ENCODE peak calls at places on chromosome 19, in nine cellular contexts. V is progenitor cell of endocrine pancreas; R is stimulated activated CD4-positive, alpha-beta T cell treated with anti-CD3 and anti-CD28 coated beads, Interleukin-2, amount 100 ng/mL, for 24 hours; U is RCC 7860; N is iris pigment epithelial cell; S is Peyer's patch; Z is osteoblast; G is astrocyte of the hippocampus; E is MV-4-11. W is an unnamed sample.

GRCh38 chr19:47480658-47481057 is 3.4 kb downstream of the KPTN start:
- DNase-seq in V (no peak), R (no peak), U (no peak), N (no peak), S (no peak), Z (no peak), G (no peak), E (no peak), W (no peak)

GRCh38 chr19:52665047-52665446 is 26.9 kb upstream of the ZNF83 start:
- DNase-seq in V (no peak), R (no peak), U (peak), N (no peak), S (no peak), Z (no peak), G (no peak), E (no peak), W (no peak)

GRCh38 chr19:13610042-13610691 is 103.9 kb upstream of the CACNA1A start:
- DNase-seq in V (no peak), R (no peak), U (no peak), N (no peak), S (no peak), Z (no peak), G (no peak), E (no peak), W (peak)

GRCh38 chr19:39310558-39311311 is 9.9 kb downstream of the LRFN1 start:
- DNase-seq in V (no peak), R (no peak), U (no peak), N (peak), S (no peak), Z (peak), G (no peak), E (no peak), W (no peak)

GRCh38 chr19:49812997-49813861 is at the start of gene FUZ:
- DNase-seq in V (peak), R (peak), U (peak), N (peak), S (peak), Z (peak), G (peak), E (peak), W (peak)

GRCh38 chr19:47542030-47542475 is 27.2 kb upstream of the NAPA start:
- DNase-seq in V (no peak), R (no peak), U (peak), N (peak), S (no peak), Z (peak), G (no peak), E (no peak), W (no peak)

GRCh38 chr19:15101479-15102082 is 5.6 kb upstream of the SYDE1 start:
- DNase-seq in V (no peak), R (peak), U (no peak), N (peak), S (peak), Z (peak), G (peak), E (peak), W (peak)

GRCh38 chr19:1568320-1569019 is at the start of gene MEX3D:
- DNase-seq in V (peak), R (peak), U (peak), N (peak), S (peak), Z (peak), G (peak), E (peak), W (peak)

GRCh38 chr19:45767410-45767880 is 1.6 kb downstream of the SIX5 start:
- DNase-seq in V (no peak), R (no peak), U (peak), N (peak), S (no peak), Z (peak), G (peak), E (no peak), W (peak)

GRCh38 chr19:7456964-7457541 is 31.8 kb downstream of the PEX11G start:
- DNase-seq in V (no peak), R (no peak), U (peak), N (no peak), S (no peak), Z (no peak), G (no peak), E (no peak), W (no peak)

GRCh38 chr19:35721374-35721773 is 3.6 kb downstream of the KMT2B start:
- DNase-seq in V (no peak), R (no peak), U (no peak), N (no peak), S (no peak), Z (no peak), G (no peak), E (peak), W (no peak)

W was measured in small intestine.